ENCODE peak calls at places on chromosome 1, in ten cellular contexts. Q, D, R, O, A, W, T, V, L and Z are unnamed samples.

GRCh38 chr1:37175666-37176215 is 141.4 kb upstream of the GRIK3 start:
- DNase-seq in Q (no peak), D (no peak), R (no peak), O (no peak), A (no peak), W (no peak), T (no peak), V (no peak), L (no peak), Z (no peak)

GRCh38 chr1:161843156-161843555 is 77.0 kb downstream of the ATF6 start:
- DNase-seq in Q (no peak), D (no peak), R (no peak), O (no peak), A (no peak), W (no peak), T (peak), V (no peak), L (no peak), Z (no peak)

GRCh38 chr1:47192458-47193384 is 2.9 kb upstream of the PDZK1IP1 start:
- DNase-seq in Q (peak), D (peak), R (peak), O (peak), A (no peak), W (peak), T (peak), V (peak), L (no peak), Z (peak)

GRCh38 chr1:21579788-21580187 is 70.6 kb downstream of the ALPL start:
- DNase-seq in Q (no peak), D (no peak), R (no peak), O (no peak), A (no peak), W (no peak), T (peak), V (peak), L (no peak), Z (no peak)

GRCh38 chr1:206060840-206061239 is 7.9 kb downstream of the RHEX start:
- DNase-seq in Q (no peak), D (no peak), R (no peak), O (no peak), A (no peak), W (no peak), T (no peak), V (no peak), L (no peak), Z (no peak)

GRCh38 chr1:230812568-230812967 is 55.8 kb downstream of the C1orf198 start:
- DNase-seq in Q (no peak), D (no peak), R (no peak), O (no peak), A (no peak), W (no peak), T (no peak), V (no peak), L (no peak), Z (no peak)

GRCh38 chr1:245715970-245716369 is 561.2 kb downstream of the KIF26B start:
- DNase-seq in Q (peak), D (peak), R (no peak), O (no peak), A (peak), W (no peak), T (peak), V (no peak), L (no peak), Z (no peak)

GRCh38 chr1:3895279-3895950 is 4.7 kb downstream of the C1orf174 start:
- DNase-seq in Q (peak), D (no peak), R (no peak), O (no peak), A (no peak), W (no peak), T (no peak), V (no peak), L (no peak), Z (no peak)

GRCh38 chr1:99397029-99397428 is 132.7 kb downstream of the PLPPR4 start:
- DNase-seq in Q (no peak), D (no peak), R (no peak), O (no peak), A (no peak), W (no peak), T (no peak), V (no peak), L (no peak), Z (no peak)

GRCh38 chr1:172351347-172351746 is 69.1 kb upstream of the C1orf105 start:
- DNase-seq in Q (no peak), D (no peak), R (no peak), O (no peak), A (peak), W (no peak), T (no peak), V (no peak), L (no peak), Z (no peak)

GRCh38 chr1:65955071-65955470 is 162.4 kb downstream of the PDE4B start:
- DNase-seq in Q (no peak), D (no peak), R (no peak), O (no peak), A (no peak), W (no peak), T (no peak), V (no peak), L (no peak), Z (no peak)

GRCh38 chr1:219771039-219771438 is 157.3 kb downstream of the SLC30A10 start:
- DNase-seq in Q (peak), D (peak), R (no peak), O (no peak), A (peak), W (no peak), T (peak), V (peak), L (no peak), Z (no peak)

GRCh38 chr1:39360726-39361125 is 130.7 kb upstream of the BMP8A start:
- DNase-seq in Q (no peak), D (no peak), R (no peak), O (no peak), A (no peak), W (no peak), T (peak), V (no peak), L (no peak), Z (no peak)

GRCh38 chr1:54334996-54335395 is 71.2 kb downstream of the SSBP3 start:
- DNase-seq in Q (peak), D (peak), R (no peak), O (no peak), A (no peak), W (no peak), T (no peak), V (no peak), L (no peak), Z (no peak)

GRCh38 chr1:228515200-228515834 is 28.1 kb downstream of the RNF187 start:
- DNase-seq in Q (peak), D (peak), R (peak), O (no peak), A (no peak), W (peak), T (peak), V (peak), L (no peak), Z (no peak)

GRCh38 chr1:234315091-234315541 is 58.1 kb upstream of the COA6 start:
- DNase-seq in Q (no peak), D (peak), R (no peak), O (no peak), A (no peak), W (no peak), T (peak), V (no peak), L (peak), Z (no peak)

GRCh38 chr1:172112573-172112972 is 271.3 kb downstream of the DNM3 start:
- DNase-seq in Q (no peak), D (no peak), R (no peak), O (no peak), A (no peak), W (no peak), T (peak), V (no peak), L (no peak), Z (no peak)

GRCh38 chr1:2232916-2233438 is 4.9 kb downstream of the SKI start:
- DNase-seq in Q (no peak), D (no peak), R (no peak), O (no peak), A (no peak), W (no peak), T (no peak), V (no peak), L (no peak), Z (no peak)

GRCh38 chr1:114118351-114118990 is 35.2 kb downstream of the SYT6 start:
- DNase-seq in Q (no peak), D (no peak), R (no peak), O (peak), A (no peak), W (no peak), T (no peak), V (no peak), L (no peak), Z (no peak)

GRCh38 chr1:181251001-181251712 is 162.7 kb downstream of the IER5 start:
- DNase-seq in Q (peak), D (peak), R (no peak), O (no peak), A (peak), W (peak), T (peak), V (peak), L (no peak), Z (no peak)

GRCh38 chr1:100543640-100544039 is 5.7 kb downstream of the GPR88 start:
- DNase-seq in Q (no peak), D (no peak), R (peak), O (peak), A (no peak), W (no peak), T (peak), V (no peak), L (no peak), Z (peak)

GRCh38 chr1:64343105-64343960 is 126.6 kb upstream of the CACHD1 start:
- DNase-seq in Q (peak), D (peak), R (no peak), O (no peak), A (peak), W (peak), T (peak), V (peak), L (no peak), Z (peak)

GRCh38 chr1:51423098-51423821 is 92.9 kb upstream of the TTC39A start:
- DNase-seq in Q (no peak), D (no peak), R (no peak), O (no peak), A (no peak), W (no peak), T (peak), V (no peak), L (no peak), Z (no peak)

GRCh38 chr1:183881387-183882084 is 76.6 kb downstream of the RGL1 start:
- DNase-seq in Q (peak), D (peak), R (no peak), O (peak), A (no peak), W (no peak), T (peak), V (peak), L (no peak), Z (peak)

GRCh38 chr1:11400567-11400966 is 78.4 kb upstream of the DISP3 start:
- DNase-seq in Q (no peak), D (no peak), R (no peak), O (no peak), A (no peak), W (no peak), T (no peak), V (no peak), L (no peak), Z (no peak)

GRCh38 chr1:207868252-207868768 is 42.6 kb downstream of the CD34 start:
- DNase-seq in Q (peak), D (no peak), R (peak), O (peak), A (no peak), W (peak), T (no peak), V (no peak), L (no peak), Z (peak)

GRCh38 chr1:58047265-58047858 is 499.2 kb downstream of the OMA1 start:
- DNase-seq in Q (peak), D (no peak), R (no peak), O (peak), A (no peak), W (peak), T (peak), V (peak), L (no peak), Z (peak)